ENCODE peak calls at places on chromosomes 6 and 20, in four cellular contexts. I is K562, D is endothelial cell of umbilical vein, E is GM12878. U is an unnamed sample.

GRCh38 chr6:74607934-74608333 is 597.9 kb downstream of the COL12A1 start:
- DNase-seq in I (no peak), D (peak; percentile 34), E (no peak), U (peak; percentile 60)

GRCh38 chr20:5127204-5127858 is 523 bp downstream of the CDS2 start:
- DNase-seq in I (peak; percentile 25), D (peak; percentile 56), E (peak; percentile 43), U (peak; percentile 56)

GRCh38 chr20:51385941-51386530 is 156.5 kb downstream of the NFATC2 start:
- DNase-seq in I (no peak), D (peak; percentile 67), E (no peak), U (peak; percentile 41)

GRCh38 chr6:26199773-26200728 is 112.8 kb downstream of the HFE start:
- DNase-seq in I (no peak), D (no peak), E (no peak), U (peak; percentile 38)

GRCh38 chr6:40806479-40806878 is 219.3 kb upstream of the LRFN2 start:
- DNase-seq in I (no peak), D (no peak), E (no peak), U (no peak)

GRCh38 chr6:151617539-151617938 is 123.7 kb downstream of the CCDC170 start:
- DNase-seq in I (no peak), D (no peak), E (no peak), U (no peak)

GRCh38 chr6:13048113-13048512 is 280.2 kb downstream of the TBC1D7 start:
- DNase-seq in I (no peak), D (no peak), E (no peak), U (no peak)

GRCh38 chr6:144661101-144661806 is 376.1 kb downstream of the UTRN start:
- DNase-seq in I (no peak), D (no peak), E (no peak), U (peak; percentile 42)

GRCh38 chr6:53581161-53581560 is 36.3 kb upstream of the GCLC start:
- DNase-seq in I (no peak), D (no peak), E (no peak), U (peak; percentile 74)

GRCh38 chr20:50220894-50221266 is 30.2 kb downstream of the CEBPB start:
- DNase-seq in I (no peak), D (no peak), E (no peak), U (no peak)

GRCh38 chr20:49203746-49204145 is 15.5 kb upstream of the DDX27 start:
- DNase-seq in I (no peak), D (no peak), E (no peak), U (no peak)

GRCh38 chr6:138590796-138591709 is 91.8 kb upstream of the NHSL1 start:
- DNase-seq in I (peak; percentile 72), D (peak; percentile 75), E (peak; percentile 31), U (peak; percentile 79)

GRCh38 chr6:10746915-10747250 is 722 bp upstream of the TMEM14B start:
- DNase-seq in I (no peak), D (no peak), E (no peak), U (no peak)
- TF ChIP-seq FOS in I (no peak), D (no peak), E (no peak), U (no peak)

DNA sequence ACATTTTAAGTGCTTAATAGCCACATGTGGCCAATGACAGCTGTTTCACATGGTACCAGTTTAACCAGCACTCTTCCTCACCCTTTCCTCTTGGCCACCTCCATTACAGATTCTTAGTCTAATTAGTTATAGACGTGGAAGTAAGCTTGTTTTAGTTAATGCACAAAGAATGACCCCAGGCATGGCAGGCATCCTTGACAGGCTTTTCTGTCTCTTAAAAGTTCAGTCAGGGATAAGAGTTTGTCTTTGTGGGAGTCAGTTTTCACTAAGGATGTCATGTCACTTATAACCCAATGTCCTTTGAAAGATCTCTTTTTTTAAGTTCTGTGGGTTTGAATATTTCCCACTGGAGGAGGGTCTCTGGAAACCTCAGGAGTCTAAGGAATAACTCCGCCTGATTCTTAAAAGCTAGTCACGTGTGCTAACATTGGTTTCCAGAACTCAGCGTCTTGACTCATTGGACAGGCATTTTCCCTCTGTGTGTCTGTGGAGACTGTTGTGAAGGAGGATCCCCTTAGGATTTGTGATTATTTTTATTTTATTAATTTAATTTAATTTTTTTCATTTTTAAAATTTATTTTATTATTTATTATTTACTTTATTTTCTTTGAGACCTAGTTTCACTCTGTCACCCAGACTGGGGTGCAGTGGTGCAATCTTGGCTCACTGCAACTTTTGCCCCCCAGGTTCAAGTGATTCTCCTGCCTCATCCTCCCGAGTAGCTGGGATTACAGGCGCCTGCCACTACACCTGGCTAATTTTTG is 171.4 kb downstream of the ZFAND3 start:
- DNase-seq in I (no peak), D (no peak), E (no peak), U (peak; percentile 88)
- TF ChIP-seq FOS in I (no peak), D (no peak), E (no peak), U (peak; percentile 7)

DNA sequence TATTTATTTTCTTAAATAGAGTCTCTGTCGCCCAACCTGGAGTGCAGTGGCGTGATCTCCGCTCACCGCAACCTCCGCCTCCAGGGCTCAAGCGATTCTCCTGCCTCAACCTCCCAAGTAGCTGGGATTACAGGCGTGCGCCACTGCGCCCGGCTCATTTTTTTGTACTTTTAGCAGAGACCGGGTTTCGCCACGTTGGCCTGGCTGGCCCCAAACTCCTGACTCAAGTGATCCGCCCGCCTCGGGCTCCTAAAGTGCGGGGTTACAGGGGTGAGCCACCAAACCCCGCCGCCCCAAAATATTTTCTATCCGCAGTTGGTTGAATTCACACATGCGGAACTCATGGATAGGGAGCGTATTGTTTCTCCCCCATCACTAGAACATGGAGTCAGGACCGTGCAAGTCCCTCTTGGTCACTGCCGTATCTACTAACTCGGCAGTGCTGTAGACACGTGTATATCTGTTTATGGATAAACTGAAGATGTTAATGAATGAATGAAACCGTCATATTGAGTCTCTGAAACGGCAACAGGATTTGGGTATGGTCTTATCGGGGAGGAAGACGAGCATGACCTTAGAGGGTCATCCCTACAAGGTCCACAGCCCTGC is 904 bp downstream of the MKKS start:
- DNase-seq in I (no peak), D (peak; percentile 50), E (no peak), U (peak; percentile 7)
- TF ChIP-seq FOS in I (no peak), D (no peak), E (no peak), U (no peak)

GRCh38 chr20:32515631-32516101 is 69.5 kb downstream of the NOL4L start:
- DNase-seq in I (no peak), D (no peak), E (no peak), U (no peak)
- TF ChIP-seq FOS in I (no peak), D (no peak), E (no peak), U (no peak)

GRCh38 chr6:11876934-11877433 is 98.4 kb upstream of the ADTRP start:
- DNase-seq in I (no peak), D (no peak), E (peak; percentile 91), U (no peak)
- TF ChIP-seq FOS in I (no peak), D (no peak), E (no peak), U (no peak)

GRCh38 chr6:17120019-17120418 is 18.2 kb downstream of the STMND1 start:
- DNase-seq in I (no peak), D (no peak), E (no peak), U (peak; percentile 89)
- TF ChIP-seq FOS in I (no peak), D (no peak), E (no peak), U (no peak)

GRCh38 chr20:35404614-35405259 is 7.0 kb downstream of the UQCC1 start:
- DNase-seq in I (no peak), D (no peak), E (peak; percentile 51), U (no peak)
- TF ChIP-seq FOS in I (no peak), D (no peak), E (no peak), U (no peak)

GRCh38 chr20:62417981-62418708 is 9.2 kb downstream of the RBBP8NL start:
- DNase-seq in I (no peak), D (no peak), E (no peak), U (no peak)
- TF ChIP-seq FOS in I (no peak), D (no peak), E (no peak), U (no peak)

U was measured in IMR-90.